ENCODE peak calls at places on chromosomes 6 and 20, in nine cellular contexts. G is brain microvascular endothelial cell, Q is NB4, A is GM12878, L is hepatocyte, O is lung, B is body of pancreas, N is A549, U is Caco-2. I is an unnamed sample.

GRCh38 chr20:12679456-12679855 is 329.3 kb upstream of the SPTLC3 start:
- DNase-seq in G (no peak), Q (no peak), A (no peak), L (no peak), O (no peak), B (no peak), N (no peak), U (no peak), I (no peak)

GRCh38 chr20:61185841-61186601 is 66.0 kb upstream of the CDH4 start:
- DNase-seq in G (peak), Q (peak), A (no peak), L (peak), O (no peak), B (peak), N (peak), U (peak), I (peak)

GRCh38 chr20:17620371-17621228 is 50.7 kb downstream of the DSTN start:
- DNase-seq in G (no peak), Q (no peak), A (no peak), L (no peak), O (no peak), B (peak), N (no peak), U (no peak), I (peak)

GRCh38 chr20:23116301-23117089 is 30.4 kb upstream of the CD93 start:
- DNase-seq in G (no peak), Q (peak), A (no peak), L (peak), O (no peak), B (no peak), N (no peak), U (no peak), I (no peak)

GRCh38 chr20:2103454-2104153 is 2.0 kb downstream of the STK35 start:
- DNase-seq in G (no peak), Q (no peak), A (no peak), L (peak), O (no peak), B (no peak), N (no peak), U (peak), I (no peak)

GRCh38 chr6:48315915-48316314 is 204.9 kb upstream of the PTCHD4 start:
- DNase-seq in G (no peak), Q (no peak), A (no peak), L (no peak), O (no peak), B (no peak), N (no peak), U (no peak), I (no peak)

GRCh38 chr6:100453701-100454521 is 10.8 kb downstream of the SIM1 start:
- DNase-seq in G (no peak), Q (no peak), A (no peak), L (no peak), O (no peak), B (peak), N (no peak), U (no peak), I (no peak)

GRCh38 chr20:52469143-52469542 is 277.6 kb upstream of the ZFP64 start:
- DNase-seq in G (no peak), Q (no peak), A (no peak), L (no peak), O (no peak), B (no peak), N (no peak), U (no peak), I (no peak)

GRCh38 chr20:9301129-9302072 is 213.0 kb upstream of the LAMP5 start:
- DNase-seq in G (peak), Q (no peak), A (no peak), L (peak), O (no peak), B (peak), N (peak), U (no peak), I (no peak)

GRCh38 chr20:37999526-38000263 is 33.6 kb downstream of the TTI1 start:
- DNase-seq in G (no peak), Q (no peak), A (no peak), L (no peak), O (no peak), B (no peak), N (no peak), U (no peak), I (no peak)

GRCh38 chr6:119043265-119043664 is 35.2 kb downstream of the FAM184A start:
- DNase-seq in G (no peak), Q (no peak), A (no peak), L (no peak), O (no peak), B (no peak), N (no peak), U (no peak), I (no peak)

GRCh38 chr6:15526129-15526764 is 136.6 kb downstream of the DTNBP1 start:
- DNase-seq in G (no peak), Q (no peak), A (peak), L (no peak), O (no peak), B (no peak), N (no peak), U (no peak), I (peak)

GRCh38 chr20:34891166-34892062 is 15.0 kb downstream of the ACSS2 start:
- DNase-seq in G (peak), Q (peak), A (no peak), L (no peak), O (no peak), B (no peak), N (no peak), U (no peak), I (no peak)

GRCh38 chr6:166989427-166990034 is 9.7 kb upstream of the CEP43 start:
- DNase-seq in G (no peak), Q (peak), A (no peak), L (peak), O (no peak), B (peak), N (peak), U (no peak), I (no peak)

GRCh38 chr6:27188206-27188884 is 59.2 kb upstream of the PRSS16 start:
- DNase-seq in G (peak), Q (peak), A (peak), L (peak), O (peak), B (peak), N (peak), U (peak), I (no peak)

GRCh38 chr6:130697661-130698535 is 129.3 kb upstream of the SMLR1 start:
- DNase-seq in G (peak), Q (peak), A (peak), L (peak), O (no peak), B (peak), N (peak), U (peak), I (no peak)

GRCh38 chr6:107564223-107564855 is 74.4 kb downstream of the SOBP start:
- DNase-seq in G (no peak), Q (no peak), A (no peak), L (no peak), O (no peak), B (no peak), N (no peak), U (no peak), I (no peak)

GRCh38 chr20:63873477-63873971 is 8.5 kb downstream of the TPD52L2 start:
- DNase-seq in G (peak), Q (peak), A (no peak), L (no peak), O (peak), B (peak), N (peak), U (no peak), I (no peak)

GRCh38 chr20:15178581-15178980 is 841.2 kb upstream of the FLRT3 start:
- DNase-seq in G (no peak), Q (no peak), A (no peak), L (no peak), O (no peak), B (no peak), N (no peak), U (no peak), I (no peak)

GRCh38 chr6:35725081-35725708 is 11.6 kb upstream of the ARMC12 start:
- DNase-seq in G (no peak), Q (no peak), A (no peak), L (no peak), O (no peak), B (no peak), N (no peak), U (no peak), I (no peak)

GRCh38 chr20:54744097-54744496 is 268.7 kb downstream of the DOK5 start:
- DNase-seq in G (no peak), Q (no peak), A (no peak), L (no peak), O (no peak), B (no peak), N (no peak), U (no peak), I (no peak)

GRCh38 chr6:33432546-33432945 is 12.7 kb downstream of the SYNGAP1 start:
- DNase-seq in G (no peak), Q (no peak), A (no peak), L (no peak), O (no peak), B (no peak), N (no peak), U (no peak), I (no peak)

GRCh38 chr6:13431861-13432465 is 55.4 kb downstream of the GFOD1 start:
- DNase-seq in G (peak), Q (peak), A (peak), L (no peak), O (no peak), B (no peak), N (peak), U (no peak), I (no peak)

GRCh38 chr20:25984933-25985332 is 288.3 kb upstream of the ZNF337 start:
- DNase-seq in G (no peak), Q (no peak), A (no peak), L (no peak), O (no peak), B (peak), N (no peak), U (no peak), I (peak)

GRCh38 chr6:147204060-147204785 is at the start of gene STXBP5:
- DNase-seq in G (no peak), Q (peak), A (no peak), L (peak), O (peak), B (peak), N (peak), U (peak), I (peak)

GRCh38 chr20:59015812-59016711 is 3.2 kb upstream of the TUBB1 start:
- DNase-seq in G (no peak), Q (no peak), A (no peak), L (no peak), O (peak), B (no peak), N (no peak), U (peak), I (peak)

GRCh38 chr20:18533491-18533890 is 25.8 kb downstream of the SEC23B start:
- DNase-seq in G (no peak), Q (no peak), A (no peak), L (no peak), O (no peak), B (no peak), N (no peak), U (no peak), I (no peak)

GRCh38 chr20:37526238-37526838 is 1.3 kb downstream of the BLCAP start:
- DNase-seq in G (peak), Q (peak), A (no peak), L (peak), O (no peak), B (peak), N (no peak), U (peak), I (no peak)

GRCh38 chr20:57198359-57199072 is 67.9 kb downstream of the BMP7 start:
- DNase-seq in G (no peak), Q (peak), A (no peak), L (no peak), O (no peak), B (no peak), N (no peak), U (no peak), I (no peak)

GRCh38 chr20:62953167-62953838 is 794 bp downstream of the SLC17A9 start:
- DNase-seq in G (no peak), Q (peak), A (no peak), L (peak), O (no peak), B (no peak), N (no peak), U (peak), I (no peak)

GRCh38 chr6:109702797-109703196 is 11.7 kb downstream of the FIG4 start:
- DNase-seq in G (no peak), Q (peak), A (no peak), L (no peak), O (no peak), B (no peak), N (no peak), U (no peak), I (no peak)

GRCh38 chr20:11544029-11544678 is 373.5 kb upstream of the BTBD3 start:
- DNase-seq in G (peak), Q (peak), A (peak), L (peak), O (no peak), B (peak), N (peak), U (peak), I (no peak)

GRCh38 chr20:39886650-39887190 is 802.3 kb downstream of the MAFB start:
- DNase-seq in G (no peak), Q (peak), A (no peak), L (no peak), O (no peak), B (peak), N (no peak), U (no peak), I (no peak)

GRCh38 chr6:90343581-90343980 is 46.9 kb upstream of the BACH2 start:
- DNase-seq in G (peak), Q (no peak), A (no peak), L (peak), O (no peak), B (no peak), N (peak), U (no peak), I (no peak)
- TF ChIP-seq CTCF in G (peak), Q (no peak), A (no peak), L (no peak), O (no peak), B (no peak), N (no peak), U (no peak), I (no peak)

GRCh38 chr6:44629636-44630035 is 242.1 kb downstream of the CDC5L start:
- DNase-seq in G (no peak), Q (no peak), A (no peak), L (no peak), O (no peak), B (no peak), N (no peak), U (no peak), I (no peak)

GRCh38 chr6:44626608-44627007 is 239.1 kb downstream of the CDC5L start:
- DNase-seq in G (no peak), Q (no peak), A (no peak), L (no peak), O (no peak), B (no peak), N (no peak), U (no peak), I (no peak)

GRCh38 chr6:44627091-44627878 is 239.8 kb downstream of the CDC5L start:
- DNase-seq in G (no peak), Q (peak), A (no peak), L (no peak), O (peak), B (peak), N (no peak), U (no peak), I (no peak)

GRCh38 chr6:44628347-44628746 is 240.8 kb downstream of the CDC5L start:
- DNase-seq in G (no peak), Q (no peak), A (no peak), L (no peak), O (no peak), B (no peak), N (no peak), U (no peak), I (no peak)

GRCh38 chr6:44627879-44628271 is 240.4 kb downstream of the CDC5L start:
- DNase-seq in G (no peak), Q (no peak), A (no peak), L (no peak), O (no peak), B (no peak), N (no peak), U (no peak), I (no peak)
- TF ChIP-seq CTCF in G (no peak), Q (no peak), A (no peak), L (no peak), O (no peak), B (no peak), N (no peak), U (no peak), I (no peak)

DNA sequence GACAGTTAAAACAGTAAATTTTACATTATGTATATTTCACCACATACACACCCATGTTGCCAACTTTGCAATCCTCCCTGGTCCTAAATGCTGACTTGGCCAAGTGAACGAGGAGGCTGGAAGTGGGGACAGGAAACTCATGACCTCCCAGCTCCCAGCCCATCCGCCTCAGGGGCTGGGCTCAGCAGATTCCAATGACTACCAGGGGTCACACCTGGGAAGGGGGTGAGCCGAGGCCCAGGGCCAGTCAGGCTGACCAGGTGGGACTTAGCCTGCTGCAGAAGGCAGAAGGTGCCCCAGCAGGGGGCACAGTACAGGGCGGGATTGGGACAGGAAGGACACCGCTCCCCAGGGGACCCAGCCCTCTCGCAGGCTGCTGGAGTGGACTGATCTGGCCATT is 2.4 kb downstream of the SIGLEC1 start:
- DNase-seq in G (no peak), Q (peak), A (no peak), L (no peak), O (no peak), B (no peak), N (no peak), U (no peak), I (no peak)
- TF ChIP-seq CTCF in G (peak), Q (peak), A (no peak), L (no peak), O (no peak), B (no peak), N (no peak), U (no peak), I (no peak)

GRCh38 chr6:52672422-52673025 is 1.6 kb downstream of the TMEM14A start:
- DNase-seq in G (no peak), Q (no peak), A (no peak), L (peak), O (no peak), B (peak), N (no peak), U (no peak), I (no peak)
- TF ChIP-seq CTCF in G (no peak), Q (no peak), A (no peak), L (no peak), O (no peak), B (no peak), N (no peak), U (no peak), I (no peak)

GRCh38 chr6:153503810-153504209 is 372.7 kb upstream of the RGS17 start:
- DNase-seq in G (no peak), Q (peak), A (no peak), L (no peak), O (no peak), B (no peak), N (peak), U (peak), I (no peak)
- TF ChIP-seq CTCF in G (peak), Q (peak), A (no peak), L (no peak), O (no peak), B (no peak), N (no peak), U (peak), I (peak)

GRCh38 chr6:165823609-165824326 is 160.7 kb upstream of the PDE10A start:
- DNase-seq in G (no peak), Q (no peak), A (no peak), L (no peak), O (no peak), B (no peak), N (no peak), U (no peak), I (no peak)
- TF ChIP-seq CTCF in G (no peak), Q (no peak), A (no peak), L (no peak), O (no peak), B (no peak), N (no peak), U (no peak), I (no peak)

DNA sequence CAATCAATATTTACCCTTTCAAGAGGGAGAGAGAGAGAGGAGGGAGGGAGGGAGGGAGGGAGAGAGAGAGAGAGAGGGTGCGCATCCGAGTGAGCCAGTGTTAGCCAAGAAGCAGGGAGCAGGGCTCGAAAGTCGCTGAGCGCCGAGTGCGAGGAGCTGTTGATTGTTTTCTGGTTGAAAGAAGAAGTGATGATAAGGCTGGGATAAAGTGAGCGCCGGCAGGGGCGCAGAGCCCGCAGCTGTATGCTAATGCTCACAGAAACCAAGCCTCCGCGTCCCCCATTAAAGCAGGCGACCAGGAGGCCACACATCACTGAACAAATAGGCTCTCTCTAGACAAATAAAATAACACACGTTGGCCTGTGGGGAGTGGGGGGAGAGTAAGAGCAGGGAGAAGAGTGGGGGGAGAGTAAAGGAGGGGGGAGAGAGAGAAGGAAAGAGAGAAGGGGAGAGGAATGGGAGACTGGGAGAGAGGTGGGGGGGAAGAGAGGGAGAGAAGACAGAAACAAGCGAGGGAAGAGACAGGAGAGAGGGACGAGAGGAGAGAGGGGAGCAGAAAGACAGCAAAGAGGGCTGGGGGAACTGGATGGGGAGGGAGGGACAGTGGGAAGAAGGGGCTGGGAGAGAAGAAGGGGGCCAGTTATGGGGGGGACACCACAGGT is 5.0 kb upstream of the INSM1 start:
- DNase-seq in G (no peak), Q (peak), A (no peak), L (peak), O (no peak), B (no peak), N (no peak), U (peak), I (no peak)
- TF ChIP-seq CTCF in G (no peak), Q (no peak), A (no peak), L (no peak), O (no peak), B (no peak), N (no peak), U (no peak), I (no peak)

DNA sequence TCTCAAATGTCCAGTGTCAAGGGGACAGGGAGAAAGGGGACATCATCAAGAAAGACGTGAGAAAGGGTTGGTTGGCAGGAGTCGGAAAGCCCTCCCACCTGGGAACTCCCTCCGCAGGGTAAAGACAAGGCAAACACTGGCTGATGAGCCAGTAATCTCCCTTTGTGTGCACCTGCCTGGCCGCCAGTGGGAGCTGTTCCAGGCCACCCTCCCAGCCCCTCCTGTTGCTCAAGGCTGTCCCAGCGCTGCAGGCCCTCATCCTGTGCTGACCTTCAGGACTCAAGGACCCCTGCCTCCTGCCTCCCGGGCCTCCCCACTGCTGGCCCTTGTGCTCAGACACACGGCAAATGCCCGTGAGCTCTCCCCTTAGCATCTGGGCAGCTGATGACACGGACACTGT is 7.4 kb downstream of the FRMD1 start:
- DNase-seq in G (no peak), Q (no peak), A (no peak), L (no peak), O (no peak), B (no peak), N (peak), U (peak), I (no peak)
- TF ChIP-seq CTCF in G (no peak), Q (no peak), A (peak), L (no peak), O (no peak), B (no peak), N (no peak), U (peak), I (no peak)